ENCODE peak calls at places on chromosomes 2 and 18, in ten cellular contexts. A, Y, K, Q, R, D, J, M, E and W are unnamed samples.

GRCh38 chr2:163664610-163665009 is 71.2 kb downstream of the FIGN start:
- DNase-seq in K (no peak), D (no peak), Y (no peak), J (no peak), A (no peak), M (no peak), R (no peak), Q (no peak), E (no peak), W (no peak)

GRCh38 chr2:242059566-242059965 is 190.0 kb downstream of the RTP5 start:
- DNase-seq in K (no peak), Y (no peak), M (no peak), J (no peak), R (no peak), Q (no peak), E (no peak), A (no peak), D (no peak), W (no peak)

GRCh38 chr2:30776831-30777652 is 30.2 kb downstream of the CAPN13 start:
- DNase-seq in K (no peak), D (no peak), M (no peak), Q (no peak), A (no peak), Y (no peak), R (no peak), E (peak; percentile 35), J (no peak), W (no peak)

GRCh38 chr2:147405651-147406050 is 439.2 kb upstream of the ACVR2A start:
- DNase-seq in Y (no peak), D (no peak), Q (no peak), R (no peak), M (no peak), A (no peak), E (no peak), J (no peak), K (no peak), W (no peak)

GRCh38 chr2:7765236-7765635 is 848.0 kb downstream of the RNF144A start:
- DNase-seq in Y (no peak), M (no peak), J (no peak), D (no peak), E (no peak), R (no peak), Q (no peak), A (no peak), K (no peak), W (no peak)

GRCh38 chr2:213086566-213086965 is 64.8 kb downstream of the IKZF2 start:
- DNase-seq in E (no peak), Y (no peak), Q (no peak), R (peak; percentile 40), A (peak; percentile 24), J (no peak), K (peak; percentile 34), M (peak; percentile 44), D (no peak), W (no peak)

GRCh38 chr2:177754476-177754873 is 318.1 kb downstream of the PDE11A start:
- DNase-seq in D (peak; percentile 27), J (no peak), E (peak; percentile 59), M (peak; percentile 80), A (no peak), K (no peak), R (no peak), Q (no peak), Y (no peak), W (no peak)

GRCh38 chr18:6616981-6617380 is 112.5 kb upstream of the ARHGAP28 start:
- DNase-seq in J (no peak), D (no peak), K (no peak), R (no peak), M (no peak), Q (no peak), Y (no peak), E (no peak), A (no peak), W (no peak)

GRCh38 chr2:239723486-239724193 is 301.5 kb downstream of the NDUFA10 start:
- DNase-seq in R (no peak), J (no peak), A (peak; percentile 11), D (peak; percentile 5), E (no peak), Y (no peak), M (no peak), K (no peak), Q (no peak), W (no peak)

GRCh38 chr2:42025151-42025582 is 22.7 kb upstream of the PKDCC start:
- DNase-seq in Q (no peak), J (no peak), R (peak; percentile 87), K (no peak), M (peak; percentile 16), A (peak; percentile 78), E (peak; percentile 69), D (peak; percentile 65), Y (no peak), W (no peak)

GRCh38 chr2:204681412-204681811 is 136.1 kb downstream of the PARD3B start:
- DNase-seq in Y (no peak), K (no peak), E (no peak), R (no peak), A (no peak), Q (no peak), D (no peak), M (no peak), J (no peak), W (no peak)

GRCh38 chr2:25161055-25161781 is 7.2 kb downstream of the POMC start:
- DNase-seq in Q (no peak), K (no peak), R (no peak), E (peak; percentile 86), J (peak; percentile 67), M (no peak), Y (no peak), D (peak; percentile 51), A (peak; percentile 91), W (no peak)

GRCh38 chr2:109173311-109174171 is 44.5 kb downstream of the SH3RF3 start:
- DNase-seq in E (peak; percentile 91), K (no peak), D (peak; percentile 82), R (peak; percentile 8), Y (no peak), M (no peak), J (no peak), Q (no peak), A (peak; percentile 93), W (peak; percentile 76)